ENCODE peak calls at places on chromosomes 11 and 22, in five cellular contexts. One of them, this sample, is unnamed.

GRCh38 chr22:26891431-26891830 is 234.0 kb downstream of the MIAT start:
- DNase-seq in hepatocyte: no peak
- DNase-seq in caudate nucleus: no peak
- DNase-seq in breast epithelium: no peak
- DNase-seq in fibroblast of lung: no peak
- DNase-seq in this sample: no peak

GRCh38 chr11:72924568-72925190 is 110.5 kb downstream of the ATG16L2 start:
- DNase-seq in hepatocyte: no peak
- DNase-seq in caudate nucleus: no peak
- DNase-seq in breast epithelium: no peak
- DNase-seq in fibroblast of lung: peak
- DNase-seq in this sample: no peak

GRCh38 chr22:44337658-44338004 is 24.9 kb upstream of the SHISAL1 start:
- DNase-seq in hepatocyte: peak
- DNase-seq in caudate nucleus: peak
- DNase-seq in breast epithelium: no peak
- DNase-seq in fibroblast of lung: peak
- DNase-seq in this sample: no peak

GRCh38 chr11:112087212-112087611 is 539 bp downstream of the SDHD start:
- DNase-seq in hepatocyte: no peak
- DNase-seq in caudate nucleus: no peak
- DNase-seq in breast epithelium: no peak
- DNase-seq in fibroblast of lung: no peak
- DNase-seq in this sample: no peak

GRCh38 chr11:71391786-71392185 is 56.4 kb downstream of the DHCR7 start:
- DNase-seq in hepatocyte: no peak
- DNase-seq in caudate nucleus: no peak
- DNase-seq in breast epithelium: no peak
- DNase-seq in fibroblast of lung: peak
- DNase-seq in this sample: no peak

GRCh38 chr11:12460441-12460840 is 83.1 kb downstream of the PARVA start:
- DNase-seq in hepatocyte: no peak
- DNase-seq in caudate nucleus: no peak
- DNase-seq in breast epithelium: no peak
- DNase-seq in fibroblast of lung: no peak
- DNase-seq in this sample: no peak

GRCh38 chr22:20618488-20618887 is 111.1 kb downstream of the MED15 start:
- DNase-seq in hepatocyte: no peak
- DNase-seq in caudate nucleus: no peak
- DNase-seq in breast epithelium: no peak
- DNase-seq in fibroblast of lung: no peak
- DNase-seq in this sample: no peak

GRCh38 chr11:29328961-29329441 is 687.8 kb downstream of the KCNA4 start:
- DNase-seq in hepatocyte: peak
- DNase-seq in caudate nucleus: no peak
- DNase-seq in breast epithelium: no peak
- DNase-seq in fibroblast of lung: peak
- DNase-seq in this sample: peak

GRCh38 chr11:134341805-134342571 is 10.2 kb downstream of the GLB1L2 start:
- DNase-seq in hepatocyte: no peak
- DNase-seq in caudate nucleus: no peak
- DNase-seq in breast epithelium: no peak
- DNase-seq in fibroblast of lung: no peak
- DNase-seq in this sample: no peak

GRCh38 chr11:77091146-77091940 is 11.3 kb upstream of the OMP start:
- DNase-seq in hepatocyte: peak
- DNase-seq in caudate nucleus: peak
- DNase-seq in breast epithelium: peak
- DNase-seq in fibroblast of lung: peak
- DNase-seq in this sample: peak

GRCh38 chr22:24148586-24148985 is 32.7 kb upstream of the SUSD2 start:
- DNase-seq in hepatocyte: no peak
- DNase-seq in caudate nucleus: no peak
- DNase-seq in breast epithelium: no peak
- DNase-seq in fibroblast of lung: no peak
- DNase-seq in this sample: no peak
- H3K27ac ChIP-seq in hepatocyte: peak
- H3K27ac ChIP-seq in caudate nucleus: no peak
- H3K27ac ChIP-seq in breast epithelium: peak
- H3K27ac ChIP-seq in fibroblast of lung: no peak
- H3K27ac ChIP-seq in this sample: no peak

DNA sequence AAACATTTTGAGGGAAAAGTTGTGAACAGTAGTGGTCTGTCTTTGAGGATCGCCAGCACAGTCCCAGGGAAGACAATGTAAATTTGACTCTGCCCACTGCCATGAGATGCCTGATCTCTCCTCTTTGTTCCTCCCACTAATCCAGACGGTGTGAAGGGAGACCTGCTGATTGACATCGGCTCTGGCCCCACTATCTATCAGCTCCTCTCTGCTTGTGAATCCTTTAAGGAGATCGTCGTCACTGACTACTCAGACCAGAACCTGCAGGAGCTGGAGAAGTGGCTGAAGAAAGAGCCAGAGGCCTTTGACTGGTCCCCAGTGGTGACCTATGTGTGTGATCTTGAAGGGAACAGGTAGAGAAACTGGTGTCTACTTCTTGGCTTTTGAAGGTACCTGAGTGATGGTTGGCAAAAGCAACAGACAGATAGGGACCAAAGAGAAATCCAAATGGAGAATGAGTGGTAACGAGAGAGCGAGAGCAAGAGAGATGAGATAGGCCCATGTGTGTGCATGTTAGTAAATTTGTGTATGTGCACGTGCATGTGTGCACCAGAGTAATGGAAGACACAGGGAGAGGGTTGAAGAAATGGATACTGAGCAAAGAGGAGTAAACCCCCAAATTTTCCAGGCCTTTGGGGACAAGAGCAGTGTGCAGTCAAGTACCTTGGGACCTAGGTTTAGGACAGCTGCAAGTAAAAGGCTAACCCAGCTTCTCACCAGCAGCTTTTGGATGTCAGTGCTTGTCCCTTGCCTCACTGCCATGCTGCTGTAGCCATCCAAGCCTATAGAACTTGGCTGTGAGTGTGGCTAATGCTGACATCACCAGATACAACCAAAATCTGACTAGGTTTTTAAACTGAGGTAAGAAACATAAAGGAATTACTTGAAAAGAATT is 1.9 kb downstream of the NNMT start:
- DNase-seq in hepatocyte: no peak
- DNase-seq in caudate nucleus: no peak
- DNase-seq in breast epithelium: no peak
- DNase-seq in fibroblast of lung: no peak
- DNase-seq in this sample: no peak
- H3K27ac ChIP-seq in hepatocyte: peak
- H3K27ac ChIP-seq in caudate nucleus: no peak
- H3K27ac ChIP-seq in breast epithelium: peak
- H3K27ac ChIP-seq in fibroblast of lung: peak
- H3K27ac ChIP-seq in this sample: no peak

GRCh38 chr22:46731246-46732040 is 6.6 kb downstream of the CERK start:
- DNase-seq in hepatocyte: peak
- DNase-seq in caudate nucleus: no peak
- DNase-seq in breast epithelium: peak
- DNase-seq in fibroblast of lung: no peak
- DNase-seq in this sample: no peak
- H3K27ac ChIP-seq in hepatocyte: peak
- H3K27ac ChIP-seq in caudate nucleus: no peak
- H3K27ac ChIP-seq in breast epithelium: peak
- H3K27ac ChIP-seq in fibroblast of lung: no peak
- H3K27ac ChIP-seq in this sample: no peak

GRCh38 chr11:20014067-20014402 is 146.2 kb downstream of the DBX1 start:
- DNase-seq in hepatocyte: no peak
- DNase-seq in caudate nucleus: no peak
- DNase-seq in breast epithelium: no peak
- DNase-seq in fibroblast of lung: no peak
- DNase-seq in this sample: no peak
- H3K27ac ChIP-seq in hepatocyte: peak
- H3K27ac ChIP-seq in caudate nucleus: no peak
- H3K27ac ChIP-seq in breast epithelium: no peak
- H3K27ac ChIP-seq in fibroblast of lung: no peak
- H3K27ac ChIP-seq in this sample: peak

This sample was measured in epithelial cell of prostate.